ENCODE peak calls at places on chromosomes 16 and 17, in four cellular contexts. Z is ascending aorta, I is heart right ventricle, C is SK-N-SH. F is an unnamed sample.

GRCh38 chr17:4950075-4950756 is 703 bp upstream of the ENO3 start:
- DNase-seq in Z (no peak), I (peak; percentile 82), C (peak; percentile 82), F (no peak)

GRCh38 chr16:79155904-79156303 is 444.6 kb downstream of the MAF start:
- DNase-seq in Z (no peak), I (no peak), C (no peak), F (no peak)

GRCh38 chr17:39219647-39220154 is 6.0 kb downstream of the STAC2 start:
- DNase-seq in Z (no peak), I (peak; percentile 63), C (no peak), F (no peak)

GRCh38 chr16:85750827-85751641 is at the start of gene C16orf74:
- DNase-seq in Z (no peak), I (peak; percentile 62), C (peak; percentile 90), F (no peak)

GRCh38 chr17:56902350-56902749 is 11.5 kb downstream of the TRIM25 start:
- DNase-seq in Z (no peak), I (no peak), C (no peak), F (no peak)

GRCh38 chr17:65173284-65173793 is 36.2 kb downstream of the RGS9 start:
- DNase-seq in Z (peak; percentile 10), I (peak; percentile 22), C (peak; percentile 71), F (no peak)

GRCh38 chr16:23323224-23324030 is 21.3 kb downstream of the SCNN1B start:
- DNase-seq in Z (no peak), I (no peak), C (no peak), F (no peak)

GRCh38 chr16:88815901-88816589 is 4.3 kb upstream of the APRT start:
- DNase-seq in Z (no peak), I (no peak), C (peak; percentile 86), F (no peak)

GRCh38 chr17:33015716-33016346 is 24.2 kb downstream of the SPACA3 start:
- DNase-seq in Z (no peak), I (no peak), C (no peak), F (no peak)

GRCh38 chr17:76906463-76906862 is 38.3 kb downstream of the MGAT5B start:
- DNase-seq in Z (no peak), I (no peak), C (no peak), F (no peak)

GRCh38 chr17:8857919-8858318 is 9.6 kb downstream of the PIK3R6 start:
- DNase-seq in Z (no peak), I (no peak), C (no peak), F (no peak)

GRCh38 chr17:30829022-30829421 is 2.7 kb upstream of the ATAD5 start:
- DNase-seq in Z (no peak), I (no peak), C (no peak), F (no peak)

GRCh38 chr17:55660171-55660886 is 62.3 kb downstream of the TMEM100 start:
- DNase-seq in Z (no peak), I (no peak), C (no peak), F (no peak)

GRCh38 chr17:70658324-70658723 is 489.0 kb downstream of the KCNJ2 start:
- DNase-seq in Z (no peak), I (no peak), C (no peak), F (no peak)

GRCh38 chr17:2965621-2966275 is 97.7 kb downstream of the OR1D5 start:
- DNase-seq in Z (no peak), I (no peak), C (peak; percentile 72), F (no peak)

GRCh38 chr17:9116311-9116820 is 95.1 kb downstream of the NTN1 start:
- DNase-seq in Z (no peak), I (no peak), C (no peak), F (no peak)

GRCh38 chr17:81002409-81003361 is 11.0 kb downstream of the CHMP6 start:
- DNase-seq in Z (no peak), I (peak; percentile 72), C (peak; percentile 92), F (no peak)

GRCh38 chr17:61015966-61016365 is 338.3 kb downstream of the BCAS3 start:
- DNase-seq in Z (no peak), I (no peak), C (no peak), F (no peak)

GRCh38 chr16:70302745-70303144 is 3.8 kb downstream of the DDX19B start:
- DNase-seq in Z (no peak), I (no peak), C (no peak), F (no peak)

GRCh38 chr17:40187238-40187637 is 10.0 kb downstream of the RAPGEFL1 start:
- DNase-seq in Z (no peak), I (no peak), C (no peak), F (no peak)

GRCh38 chr17:73089918-73090317 is 2.6 kb downstream of the SLC39A11 start:
- DNase-seq in Z (no peak), I (no peak), C (no peak), F (no peak)

GRCh38 chr16:23571895-23572294 is 14.4 kb downstream of the UBFD1 start:
- DNase-seq in Z (no peak), I (no peak), C (no peak), F (no peak)

GRCh38 chr17:55577687-55578086 is 66.4 kb upstream of the SMIM36 start:
- DNase-seq in Z (no peak), I (peak; percentile 25), C (no peak), F (no peak)

GRCh38 chr17:77999413-78000173 is 41.1 kb downstream of the TNRC6C start:
- DNase-seq in Z (no peak), I (no peak), C (no peak), F (no peak)

GRCh38 chr17:64250211-64250835 is 12.7 kb downstream of the TEX2 start:
- DNase-seq in Z (no peak), I (no peak), C (no peak), F (no peak)

GRCh38 chr17:2721603-2722002 is 10.0 kb upstream of the CLUH start:
- DNase-seq in Z (no peak), I (no peak), C (no peak), F (no peak)

GRCh38 chr16:72856797-72857196 is 191.1 kb downstream of the ZFHX3 start:
- DNase-seq in Z (no peak), I (no peak), C (peak; percentile 54), F (no peak)

GRCh38 chr17:82922646-82923045 is 82.8 kb upstream of the ZNF750 start:
- DNase-seq in Z (no peak), I (no peak), C (no peak), F (no peak)

GRCh38 chr17:69729937-69730336 is 315.4 kb downstream of the MAP2K6 start:
- DNase-seq in Z (no peak), I (no peak), C (no peak), F (no peak)

GRCh38 chr17:4236456-4236855 is 27.3 kb downstream of the ANKFY1 start:
- DNase-seq in Z (no peak), I (no peak), C (peak; percentile 24), F (no peak)

GRCh38 chr17:77189148-77189547 is 48.4 kb downstream of the SEC14L1 start:
- DNase-seq in Z (no peak), I (no peak), C (no peak), F (no peak)

GRCh38 chr17:37391146-37391545 is 15.4 kb downstream of the C17orf78 start:
- DNase-seq in Z (no peak), I (no peak), C (no peak), F (no peak)

GRCh38 chr16:12673466-12673865 is 130.2 kb downstream of the CPPED1 start:
- DNase-seq in Z (no peak), I (no peak), C (no peak), F (no peak)

GRCh38 chr16:58543685-58544084 is 28.4 kb downstream of the SETD6 start:
- DNase-seq in Z (no peak), I (no peak), C (no peak), F (no peak)

GRCh38 chr17:75557852-75558665 is 29.5 kb upstream of the MYO15B start:
- DNase-seq in Z (no peak), I (no peak), C (no peak), F (no peak)

GRCh38 chr17:72422505-72423285 is 301.9 kb downstream of the SOX9 start:
- DNase-seq in Z (no peak), I (peak; percentile 40), C (peak; percentile 71), F (no peak)

GRCh38 chr17:73710095-73710592 is 65.9 kb upstream of the SDK2 start:
- DNase-seq in Z (no peak), I (peak; percentile 60), C (peak; percentile 81), F (no peak)

GRCh38 chr17:34869636-34870035 is 91.6 kb downstream of the CCT6B start:
- DNase-seq in Z (no peak), I (no peak), C (no peak), F (no peak)
- H3K27ac ChIP-seq in Z (no peak overlapping the region), I (no peak overlapping the region), C (no peak overlapping the region), F (no peak overlapping the region)

GRCh38 chr17:68302666-68303065 is 11.4 kb downstream of the ARSG start:
- DNase-seq in Z (no peak), I (no peak), C (no peak), F (no peak)

GRCh38 chr17:68299817-68300216 is 8.5 kb downstream of the ARSG start:
- DNase-seq in Z (no peak), I (no peak), C (no peak), F (no peak)

GRCh38 chr17:68305132-68305531 is 13.8 kb downstream of the ARSG start:
- DNase-seq in Z (no peak), I (no peak), C (no peak), F (no peak)

GRCh38 chr17:68301438-68301959 is 10.2 kb downstream of the ARSG start:
- DNase-seq in Z (no peak), I (no peak), C (no peak), F (no peak)

DNA sequence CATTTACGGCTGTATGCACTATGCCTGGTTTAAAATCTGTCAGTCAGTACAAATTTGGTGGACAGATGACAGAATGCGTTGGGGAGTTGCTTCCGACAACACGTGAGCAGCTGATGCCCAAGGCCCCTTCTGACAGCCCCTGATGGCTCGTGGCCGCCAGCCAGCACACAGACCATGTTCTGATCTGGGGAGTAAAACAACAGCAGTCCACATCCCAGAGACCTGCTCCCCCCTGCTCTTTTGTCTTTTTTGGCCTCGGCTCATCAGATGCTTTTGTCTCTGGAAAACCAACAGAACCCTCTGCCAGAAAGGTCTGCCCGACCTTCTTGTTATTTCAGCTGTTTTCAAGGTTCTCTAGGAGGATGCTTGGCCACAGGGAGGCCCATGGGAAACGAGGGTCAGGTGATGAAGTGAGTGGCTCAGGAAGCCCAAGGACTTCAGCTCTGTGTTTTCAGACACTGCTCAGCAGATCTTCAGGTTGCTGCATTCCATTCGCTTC is 10.8 kb downstream of the ARSG start:
- DNase-seq in Z (no peak), I (no peak), C (peak; percentile 47), F (no peak)
- H3K4me1 ChIP-seq in Z (no peaks in the 10 kb centered on the region), I (no peaks in the 10 kb centered on the region), C (no peaks in the 10 kb centered on the region), F (peaks cover 10% of the 10 kb centered on the region)

DNA sequence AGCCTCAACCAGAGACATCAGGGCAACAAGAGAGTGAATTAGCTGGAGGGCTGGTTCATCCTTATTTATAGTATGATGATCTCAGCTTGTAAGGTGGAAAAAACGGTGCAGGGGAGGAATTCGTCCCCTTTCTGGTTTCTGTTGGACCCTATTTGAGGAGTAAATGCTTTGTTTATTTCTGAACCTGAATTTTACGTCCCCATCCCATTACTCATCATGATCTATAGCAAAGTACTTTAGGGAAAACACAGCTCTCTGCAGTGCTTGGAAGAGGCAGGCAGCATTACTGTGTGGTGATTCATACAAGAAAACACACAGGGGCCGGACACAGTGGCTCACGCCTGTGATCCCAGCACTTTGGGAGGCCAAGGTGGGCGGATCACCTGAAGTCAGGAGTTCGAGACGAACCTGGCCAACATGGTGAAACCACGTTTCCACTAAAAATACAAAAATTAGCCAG is 8.0 kb upstream of the VAT1L start:
- DNase-seq in Z (peak; percentile 14), I (no peak), C (no peak), F (no peak)
- H3K4me3 ChIP-seq in Z (no peak overlapping the region), I (no peak overlapping the region), C (no peak overlapping the region), F (no peak overlapping the region)

DNA sequence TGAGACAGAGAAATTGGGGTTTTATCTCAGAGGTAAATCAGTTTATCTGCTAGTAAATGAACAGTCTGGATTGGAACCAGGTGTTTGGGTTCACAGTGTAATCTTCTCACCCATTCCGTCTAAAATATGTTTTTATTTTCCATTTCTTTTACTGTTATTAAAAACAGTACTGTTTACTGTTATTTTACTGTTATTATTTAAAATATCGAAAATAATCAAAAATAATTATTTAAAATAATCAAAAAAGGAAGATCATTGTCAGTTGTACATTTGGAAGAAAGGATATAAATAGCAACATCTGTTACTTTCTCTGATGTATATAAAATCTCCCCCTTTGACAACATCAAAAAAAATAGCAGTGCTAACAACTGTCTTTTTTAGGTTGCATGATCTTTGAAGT is 11.5 kb downstream of the NUP93 start:
- DNase-seq in Z (no peak), I (no peak), C (no peak), F (no peak)
- H3K27ac ChIP-seq in Z (no peak overlapping the region), I (no peak overlapping the region), C (peak overlapping the region; percentile 95), F (no peak overlapping the region)